ENCODE peak calls at places on chromosome 7, in four cellular contexts. R is A549, W is cardiac muscle cell, S is PC-3. P is an unnamed sample.

GRCh38 chr7:67758551-67758950 is 761.9 kb downstream of the TYW1 start:
- DNase-seq in R (no peak), S (no peak), W (no peak), P (no peak)

GRCh38 chr7:82183633-82184032 is 259.9 kb downstream of the CACNA2D1 start:
- DNase-seq in R (no peak), S (peak), W (no peak), P (peak)

GRCh38 chr7:81710751-81711150 is 59.1 kb downstream of the HGF start:
- DNase-seq in W (no peak), S (no peak), R (no peak), P (no peak)

GRCh38 chr7:82375713-82376112 is 67.9 kb downstream of the CACNA2D1 start:
- DNase-seq in S (no peak), W (no peak), R (no peak), P (no peak)

GRCh38 chr7:1638113-1638726 is 31.9 kb upstream of the ELFN1 start:
- DNase-seq in S (no peak), W (peak), R (no peak), P (no peak)

GRCh38 chr7:146773506-146773905 is 656.9 kb downstream of the CNTNAP2 start:
- DNase-seq in R (no peak), W (no peak), S (peak), P (no peak)

GRCh38 chr7:1097120-1097504 is 9.2 kb downstream of the GPER1 start:
- DNase-seq in R (no peak), S (no peak), W (no peak), P (no peak)

GRCh38 chr7:104111294-104111693 is 96.5 kb downstream of the ORC5 start:
- DNase-seq in W (no peak), S (no peak), R (no peak), P (no peak)

GRCh38 chr7:22667562-22668239 is 59.3 kb upstream of the IL6 start:
- DNase-seq in S (peak), R (peak), W (no peak), P (peak)

GRCh38 chr7:150631866-150632864 is at the start of gene GIMAP6:
- DNase-seq in S (no peak), W (no peak), R (no peak), P (no peak)

GRCh38 chr7:48250441-48250951 is 79.2 kb downstream of the ABCA13 start:
- DNase-seq in W (no peak), R (no peak), S (peak), P (peak)

GRCh38 chr7:96238474-96238873 is 83.4 kb downstream of the SLC25A13 start:
- DNase-seq in S (no peak), W (no peak), R (no peak), P (no peak)

GRCh38 chr7:32335107-32335506 is 155.1 kb downstream of the LSM5 start:
- DNase-seq in R (no peak), W (no peak), S (peak), P (peak)

GRCh38 chr7:124764847-124765400 is 668 bp downstream of the GPR37 start:
- DNase-seq in S (peak), W (peak), R (peak), P (no peak)

GRCh38 chr7:10723832-10724231 is 249.8 kb upstream of the PHF14 start:
- DNase-seq in R (no peak), S (no peak), W (no peak), P (no peak)

GRCh38 chr7:116505278-116505677 is 5.7 kb downstream of the CAV2 start:
- DNase-seq in S (no peak), R (no peak), W (no peak), P (no peak)

GRCh38 chr7:116500071-116500853 is 724 bp downstream of the CAV2 start:
- DNase-seq in R (no peak), S (peak), W (peak), P (peak)

GRCh38 chr7:116501425-116502167 is 2.1 kb downstream of the CAV2 start:
- DNase-seq in W (peak), R (peak), S (peak), P (no peak)

GRCh38 chr7:116503835-116504234 is 4.3 kb downstream of the CAV2 start:
- DNase-seq in W (no peak), S (no peak), R (no peak), P (no peak)

GRCh38 chr7:116502201-116503096 is 2.9 kb downstream of the CAV2 start:
- DNase-seq in W (no peak), S (no peak), R (peak), P (no peak)
- H3K4me3 ChIP-seq in W (no peak), S (peak), R (peak), P (peak)

GRCh38 chr7:65975814-65976445 is 6.1 kb downstream of the GUSB start:
- DNase-seq in S (no peak), W (no peak), R (no peak), P (no peak)
- TF ChIP-seq CTCF in S (peak), W (no peak), R (no peak), P (no peak)

DNA sequence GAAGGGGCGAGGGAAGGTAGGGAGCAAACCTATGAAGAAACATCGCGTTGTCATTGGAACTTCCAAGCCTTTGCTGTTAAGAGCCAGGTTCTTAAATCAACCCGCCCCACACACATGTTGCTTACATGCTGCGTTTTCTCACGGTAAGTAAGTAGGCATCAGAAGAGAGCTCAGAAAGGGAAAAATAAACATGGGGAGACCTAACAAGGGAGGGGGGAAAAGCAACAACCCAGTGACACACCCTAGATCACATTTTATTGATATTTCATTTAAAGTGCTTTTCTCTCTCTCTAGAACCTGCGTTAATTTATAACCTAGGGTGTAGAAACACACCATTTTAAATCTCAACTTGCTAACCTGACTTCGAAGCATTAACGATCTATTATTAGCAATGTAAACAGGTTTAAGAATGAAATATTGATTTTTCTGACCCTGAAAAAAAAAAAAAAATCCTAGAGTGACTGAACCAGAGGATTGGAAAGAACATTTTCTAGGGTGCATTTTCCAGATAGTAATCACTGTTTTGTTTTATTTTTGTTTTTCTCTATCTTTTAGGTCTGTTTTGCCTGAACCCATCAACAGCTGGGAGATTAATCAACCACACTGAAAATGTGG is 3.2 kb downstream of the HOXA2 start:
- DNase-seq in W (no peak), S (no peak), R (no peak), P (no peak)
- H3K4me3 ChIP-seq in W (no peak), S (peak), R (no peak), P (peak)

DNA sequence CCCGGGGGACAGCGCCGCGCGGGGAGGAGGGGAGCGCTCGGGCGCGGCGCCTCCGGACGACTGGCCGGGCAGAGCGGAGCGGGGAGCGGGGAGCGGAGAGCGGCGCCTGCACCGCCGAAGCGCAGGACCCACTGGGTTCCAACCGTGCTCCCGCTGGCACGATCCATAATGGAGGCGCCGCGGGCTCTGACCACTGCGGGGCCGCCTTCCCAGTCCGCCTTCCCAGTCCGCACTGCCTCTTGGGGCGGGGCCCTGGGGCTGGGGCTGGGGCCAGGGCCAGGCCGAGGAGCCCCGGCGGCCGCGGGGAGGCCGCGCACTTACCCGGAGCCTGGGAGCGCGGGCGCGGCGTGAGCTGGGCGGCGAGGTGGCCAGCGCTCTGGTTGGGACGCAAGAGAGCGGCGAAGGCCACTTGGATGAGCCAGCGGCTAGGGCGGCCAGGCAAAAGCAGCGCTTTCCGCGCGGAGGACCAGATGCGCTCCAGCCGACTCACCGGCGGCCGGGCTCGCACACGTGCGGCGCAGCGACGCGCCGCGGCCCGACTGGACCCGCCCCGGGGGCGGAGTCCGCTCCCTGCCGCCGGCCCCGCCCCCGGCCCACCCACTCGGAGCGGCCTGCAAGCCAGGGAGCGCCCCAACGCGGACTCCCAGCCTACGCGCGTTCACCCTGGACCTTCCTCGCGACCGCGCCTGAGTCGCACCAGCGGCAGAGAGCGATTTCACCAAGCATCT is at the start of gene PUS7:
- DNase-seq in S (peak), W (peak), R (peak), P (peak)
- TF ChIP-seq CTCF in S (no peak), W (no peak), R (no peak), P (no peak)

GRCh38 chr7:25857376-25858067 is 294.5 kb upstream of the NFE2L3 start:
- DNase-seq in W (peak), R (peak), S (peak), P (no peak)
- H3K4me3 ChIP-seq in W (peak), R (peak), S (peak), P (peak)

DNA sequence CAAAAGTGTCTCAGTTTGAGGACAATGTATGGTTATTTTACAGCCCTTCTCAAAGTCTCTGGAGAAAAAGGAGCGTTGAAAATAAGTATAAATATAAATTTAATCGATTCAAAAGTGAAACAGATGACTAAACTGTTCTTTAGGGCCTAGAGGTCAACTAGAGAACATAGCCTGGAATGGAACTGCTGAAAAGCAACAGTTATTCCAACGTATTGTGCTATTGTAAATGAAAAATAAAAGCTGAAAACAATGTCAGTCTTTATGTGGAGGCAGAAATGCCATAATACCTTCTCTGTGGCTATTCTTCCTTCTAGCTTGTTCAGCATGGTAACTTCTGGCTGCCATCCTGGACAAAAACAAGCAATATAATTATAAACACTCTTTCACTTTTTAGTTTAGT is 362.5 kb downstream of the ARL4A start:
- DNase-seq in W (no peak), S (no peak), R (no peak), P (no peak)
- TF ChIP-seq CTCF in W (no peak), S (no peak), R (no peak), P (no peak)

DNA sequence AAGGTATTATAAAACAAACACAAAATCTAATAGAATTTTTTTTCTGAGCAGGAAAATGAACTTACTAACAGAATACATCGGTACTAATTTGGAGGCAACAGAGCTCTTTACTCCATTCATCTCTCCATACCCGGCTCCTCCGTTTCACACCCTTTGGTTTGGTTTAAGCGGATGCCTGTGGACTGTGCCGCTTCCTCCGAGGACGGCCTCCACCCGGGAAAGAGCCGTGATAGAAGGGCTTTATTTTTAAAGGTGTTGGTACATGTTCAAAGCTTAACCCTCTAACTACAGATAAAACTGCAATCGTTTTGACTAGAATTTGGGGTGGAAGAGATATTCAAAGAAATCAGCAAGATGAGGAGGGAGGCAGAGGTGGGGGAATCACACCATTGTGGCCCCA is 1.9 kb downstream of the VIPR2 start:
- DNase-seq in R (no peak), W (no peak), S (no peak), P (no peak)
- H3K4me3 ChIP-seq in R (no peak), W (no peak), S (no peak), P (no peak)

GRCh38 chr7:77798394-77799077 is at the start of the genes PHTF2 and TMEM60:
- DNase-seq in W (peak), S (peak), R (peak), P (peak)

GRCh38 chr7:77797734-77798393 is 370 bp downstream of the TMEM60 start:
- DNase-seq in W (peak), R (no peak), S (peak), P (peak)

GRCh38 chr7:77800158-77800557 is 1.6 kb downstream of the PHTF2 start:
- DNase-seq in S (no peak), R (no peak), W (peak), P (peak)

GRCh38 chr7:77800730-77801129 is 2.2 kb downstream of the PHTF2 start:
- DNase-seq in R (no peak), W (no peak), S (no peak), P (no peak)

DNA sequence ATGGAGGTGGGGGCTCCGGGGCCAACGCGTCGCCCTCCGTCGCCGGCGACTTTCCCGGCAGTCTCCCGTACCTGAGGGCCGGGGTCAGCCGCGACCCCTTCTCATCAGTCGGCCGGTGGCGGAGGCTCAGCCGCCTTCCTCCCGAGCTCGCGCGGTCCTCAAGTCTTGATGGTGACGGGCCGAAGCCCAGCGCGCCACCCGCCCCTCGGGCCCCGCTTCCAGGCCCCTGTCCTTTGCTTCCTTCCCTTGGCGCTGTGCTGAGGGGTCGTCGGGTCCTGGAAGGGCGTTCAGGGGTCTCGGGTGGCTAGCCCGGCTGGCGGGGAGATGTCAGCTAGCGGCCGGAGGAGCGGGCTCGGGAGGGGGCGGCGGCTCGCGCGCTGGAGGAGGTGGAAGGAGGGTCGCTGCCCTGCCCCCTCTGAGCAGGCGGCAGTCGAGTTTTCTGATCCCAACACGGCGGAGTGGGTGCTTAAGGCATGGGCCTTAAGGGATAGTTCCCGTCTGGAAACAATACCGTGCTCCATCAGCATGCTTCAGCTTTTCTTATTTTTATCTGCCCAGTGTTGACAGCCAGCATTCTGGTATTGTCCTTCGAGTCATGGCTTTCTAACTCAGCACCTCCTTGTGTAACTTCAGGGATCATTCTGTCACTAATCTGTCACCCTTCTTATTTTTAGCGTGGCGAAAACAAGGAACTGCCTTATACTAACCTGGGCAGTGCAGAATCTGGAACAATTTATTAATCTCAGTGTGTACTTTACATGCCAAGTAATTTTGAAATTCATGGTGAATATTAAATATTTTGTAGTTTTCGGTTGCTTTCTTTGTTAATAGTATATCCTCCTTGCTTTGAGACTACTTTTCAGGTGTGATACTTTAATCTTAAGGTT is 748 bp downstream of the PHTF2 start:
- DNase-seq in R (peak), S (peak), W (peak), P (peak)
- TF ChIP-seq CTCF in R (no peak), S (no peak), W (no peak), P (no peak)

P was measured in fibroblast of pulmonary artery.